ENCODE peak calls at places on chromosomes 12 and 14, in seven cellular contexts. H is heart left ventricle, D is stomach, M is suprapubic skin, W is heart right ventricle, N is IMR-90, C is Peyer's patch. G is an unnamed sample.
A peak's percentile ranks its signal among the peaks of the same experiment; 100 is the strongest.

GRCh38 chr14:98466807-98467206 is 805.2 kb downstream of the BCL11B start:
- DNase-seq in H (no peak), C (no peak), D (no peak), M (no peak), W (no peak), N (no peak), G (no peak)

GRCh38 chr12:94386422-94386821 is 73.2 kb downstream of the CEP83 start:
- DNase-seq in M (no peak), N (peak; percentile 39), W (no peak), D (no peak), H (no peak), C (no peak), G (no peak)

GRCh38 chr12:8483081-8483479 is 27.3 kb downstream of the CLEC6A start:
- DNase-seq in W (no peak), N (no peak), H (no peak), D (no peak), M (no peak), C (no peak), G (no peak)

GRCh38 chr12:66851134-66851533 is 172.3 kb upstream of the GRIP1 start:
- DNase-seq in D (no peak), C (no peak), M (no peak), W (no peak), N (no peak), H (no peak), G (no peak)

GRCh38 chr12:53061404-53062010 is 11.6 kb downstream of the TNS2 start:
- DNase-seq in W (no peak), H (peak; percentile 35), D (peak; percentile 92), C (peak; percentile 76), N (no peak), M (peak; percentile 78), G (peak; percentile 71)

GRCh38 chr14:54942913-54943312 is 40.3 kb upstream of the GCH1 start:
- DNase-seq in H (no peak), W (no peak), C (no peak), D (no peak), M (no peak), N (no peak), G (no peak)

GRCh38 chr12:115163710-115164109 is 479.7 kb upstream of the TBX3 start:
- DNase-seq in D (no peak), W (no peak), C (no peak), H (no peak), N (no peak), M (no peak), G (no peak)

GRCh38 chr12:11545438-11546330 is 103.8 kb upstream of the ETV6 start:
- DNase-seq in D (no peak), C (peak; percentile 63), N (no peak), H (no peak), M (no peak), W (no peak), G (no peak)

GRCh38 chr14:75602527-75602926 is 24.1 kb downstream of the FLVCR2 start:
- DNase-seq in N (no peak), D (no peak), C (no peak), M (no peak), H (no peak), W (no peak), G (no peak)

GRCh38 chr12:104828015-104828414 is 130.1 kb downstream of the SLC41A2 start:
- DNase-seq in M (no peak), H (peak; percentile 50), C (no peak), N (no peak), W (peak; percentile 48), D (no peak), G (no peak)

GRCh38 chr14:103284574-103285467 is 49.2 kb upstream of the EIF5 start:
- DNase-seq in W (no peak), M (no peak), H (no peak), C (no peak), N (peak; percentile 31), D (no peak), G (no peak)

GRCh38 chr14:60350366-60350720 is 101.3 kb downstream of the PPM1A start:
- DNase-seq in H (no peak), W (no peak), D (no peak), N (no peak), C (no peak), M (no peak), G (no peak)

GRCh38 chr14:64855732-64856527 is 23.8 kb downstream of the SPTB start:
- DNase-seq in C (no peak), W (no peak), M (no peak), D (no peak), H (peak; percentile 31), N (no peak), G (no peak)

GRCh38 chr14:23361320-23361719 is 3.7 kb downstream of the EFS start:
- DNase-seq in W (no peak), M (peak; percentile 70), N (peak; percentile 79), H (no peak), D (no peak), C (no peak), G (peak; percentile 70)

GRCh38 chr14:22791302-22791701 is 23.9 kb downstream of the SLC7A7 start:
- DNase-seq in W (no peak), D (no peak), H (no peak), N (peak; percentile 91), M (no peak), C (no peak), G (no peak)

GRCh38 chr12:25241171-25242020 is 9.3 kb downstream of the KRAS start:
- DNase-seq in W (no peak), N (peak; percentile 71), H (no peak), D (no peak), M (no peak), C (no peak), G (no peak)

GRCh38 chr12:131929530-131930456 is 717 bp downstream of the PUS1 start:
- DNase-seq in N (peak; percentile 10), W (no peak), H (no peak), M (no peak), C (peak; percentile 60), D (no peak), G (no peak)

GRCh38 chr12:79685068-79685467 is 5.7 kb downstream of the PAWR start:
- DNase-seq in M (no peak), H (no peak), C (no peak), D (no peak), N (peak; percentile 88), W (no peak), G (no peak)

GRCh38 chr14:68084256-68084655 is 264.7 kb downstream of the RAD51B start:
- DNase-seq in H (no peak), W (no peak), M (no peak), D (no peak), N (peak; percentile 45), C (no peak), G (no peak)

GRCh38 chr14:28954025-28954424 is 187.4 kb downstream of the FOXG1 start:
- DNase-seq in D (no peak), W (no peak), N (no peak), C (no peak), H (no peak), M (no peak), G (no peak)

GRCh38 chr14:98321838-98322237 is 950.2 kb downstream of the BCL11B start:
- DNase-seq in N (no peak), W (no peak), M (no peak), H (no peak), C (no peak), D (no peak), G (no peak)

GRCh38 chr12:62435337-62436163 is 31.1 kb upstream of the MON2 start:
- DNase-seq in H (peak; percentile 49), N (peak; percentile 63), D (peak; percentile 49), W (peak; percentile 29), M (no peak), C (peak; percentile 59), G (no peak)

GRCh38 chr14:75907722-75908330 is 74.0 kb downstream of the TGFB3 start:
- DNase-seq in M (no peak), N (no peak), C (no peak), H (no peak), W (no peak), D (no peak), G (no peak)

DNA sequence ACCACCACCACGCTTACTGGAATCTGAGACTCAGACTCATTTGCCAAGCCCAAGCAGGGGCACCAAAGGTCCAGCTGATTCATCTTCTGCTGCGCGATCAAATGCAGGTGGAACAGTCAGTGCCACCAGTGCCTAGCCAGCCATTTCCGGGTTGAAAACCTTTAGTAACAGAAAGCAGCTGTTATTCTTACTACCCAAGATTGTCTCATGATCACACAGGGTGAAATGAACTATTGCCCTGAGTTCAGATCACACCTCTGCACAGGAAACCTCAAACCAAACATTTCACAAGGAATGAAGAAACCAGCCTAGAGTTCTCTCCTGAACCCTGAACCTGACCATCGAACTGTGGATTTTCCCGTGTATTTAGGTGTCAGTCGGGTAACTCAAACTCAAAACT is 88.9 kb downstream of the RIMBP2 start:
- DNase-seq in M (peak; percentile 31), N (no peak), W (no peak), D (no peak), C (no peak), H (no peak), G (peak; percentile 43)
- H3K27ac ChIP-seq in M (no peak overlapping the region), N (no peak overlapping the region), W (no peak overlapping the region), D (no peak overlapping the region), C (no peak overlapping the region), H (no peak overlapping the region), G (no peak overlapping the region)

GRCh38 chr12:100827901-100828520 is 33.4 kb downstream of the ANO4 start:
- DNase-seq in C (no peak), H (no peak), N (peak; percentile 54), D (no peak), W (no peak), M (no peak), G (no peak)
- TF ChIP-seq CTCF in C (no peak), H (no peak), N (peak; percentile 78), D (peak; percentile 32), W (peak; percentile 38), M (no peak), G (peak; percentile 29)

DNA sequence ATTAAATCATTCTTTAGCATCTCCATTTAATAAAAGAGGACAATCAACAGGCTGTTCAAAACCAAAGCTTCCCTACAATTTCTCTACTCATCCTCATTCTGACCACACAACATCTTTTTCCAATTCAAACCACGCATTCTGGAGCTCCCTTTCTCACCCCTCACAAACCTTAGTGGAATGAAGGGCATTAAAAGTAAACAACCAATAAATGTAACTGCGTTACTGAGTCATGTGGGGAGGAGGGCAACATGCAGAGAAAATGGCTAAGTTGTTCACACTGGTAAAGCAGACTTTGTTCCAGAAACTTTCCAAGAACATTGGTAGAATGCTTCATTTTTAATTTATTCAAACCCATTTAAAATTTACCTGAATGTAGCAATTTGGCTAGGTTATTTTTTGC is 19.6 kb downstream of the SOX5 start:
- DNase-seq in D (no peak), C (no peak), H (no peak), M (no peak), W (no peak), N (peak; percentile 15), G (no peak)
- H3K27ac ChIP-seq in D (no peak overlapping the region), C (no peak overlapping the region), H (no peak overlapping the region), M (no peak overlapping the region), W (no peak overlapping the region), N (no peak overlapping the region), G (no peak overlapping the region)

DNA sequence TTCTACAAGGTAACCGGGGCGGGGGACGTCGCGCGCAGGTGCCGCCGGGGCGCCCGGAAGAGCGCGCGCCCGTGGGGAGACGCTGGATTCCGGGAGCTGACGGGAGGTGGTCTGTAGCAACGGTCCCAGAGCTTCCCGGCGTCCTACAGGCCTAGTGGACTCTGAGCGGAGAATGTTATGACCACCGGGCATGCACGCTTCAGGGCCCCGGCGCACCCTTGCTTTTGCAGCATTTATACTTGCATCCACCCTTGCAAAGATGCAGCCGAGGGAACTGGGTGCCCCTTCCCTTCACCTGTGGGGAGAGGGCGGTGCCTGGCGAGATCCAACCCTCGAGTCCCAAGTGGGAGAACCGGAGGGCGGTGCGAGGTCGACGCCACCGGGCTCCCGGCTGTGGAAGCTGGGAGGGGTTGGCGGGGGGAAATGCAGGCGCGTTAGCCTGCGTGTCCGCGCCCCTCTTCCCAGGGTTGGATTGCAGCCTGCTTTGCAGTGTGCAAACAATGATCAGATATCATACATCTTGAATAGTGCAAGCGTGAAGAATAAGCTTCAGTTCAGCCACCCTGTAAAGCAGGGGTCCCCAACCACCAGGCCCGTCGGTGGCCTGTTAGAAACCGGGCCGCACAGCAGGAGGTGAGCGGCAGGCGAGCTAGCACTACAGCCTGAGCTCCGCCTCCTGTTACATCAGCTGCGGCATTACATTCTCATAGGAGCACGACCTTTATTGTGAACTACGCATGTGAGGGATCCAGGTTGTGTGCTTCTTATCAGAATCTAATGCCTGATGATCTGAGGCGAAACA is 576 bp downstream of the ERP29 start:
- DNase-seq in C (peak; percentile 87), D (peak; percentile 73), W (peak; percentile 54), M (peak; percentile 84), N (peak; percentile 82), H (peak; percentile 66), G (no peak)
- TF ChIP-seq CTCF in C (no peak), D (no peak), W (no peak), M (no peak), N (no peak), H (no peak), G (no peak)

G was measured in coronary artery.